ENCODE peak calls at places on chromosome X, in six cellular contexts. Z is HCT116, R is ovary, G is lower leg skin, A is body of pancreas, D is heart left ventricle. Q is an unnamed sample.

GRCh38 chrX:9131066-9131465 is 97.1 kb upstream of the FAM9B start:
- DNase-seq in R (no peak), A (no peak), D (no peak), Z (no peak), G (no peak), Q (no peak)

GRCh38 chrX:39162322-39162721 is 361.1 kb downstream of the MID1IP1 start:
- DNase-seq in Z (no peak), A (no peak), D (no peak), R (peak), G (peak), Q (peak)

GRCh38 chrX:53256446-53257041 is 24.8 kb downstream of the IQSEC2 start:
- DNase-seq in D (no peak), G (no peak), A (no peak), R (no peak), Z (no peak), Q (peak)

GRCh38 chrX:39149761-39150160 is 348.5 kb downstream of the MID1IP1 start:
- DNase-seq in A (peak), G (peak), D (peak), Z (no peak), R (peak), Q (peak)

GRCh38 chrX:48685416-48685815 is 1.8 kb downstream of the WAS start:
- DNase-seq in R (no peak), D (no peak), G (no peak), A (no peak), Z (no peak), Q (peak)

GRCh38 chrX:129641941-129642340 is 12.8 kb downstream of the APLN start:
- DNase-seq in R (no peak), G (no peak), A (no peak), D (no peak), Z (no peak), Q (no peak)

GRCh38 chrX:118773782-118774181 is 46.4 kb downstream of the IL13RA1 start:
- DNase-seq in D (no peak), Z (no peak), G (no peak), A (no peak), R (no peak), Q (no peak)

GRCh38 chrX:37905436-37906147 is 58.2 kb upstream of the DYNLT3 start:
- DNase-seq in G (no peak), R (no peak), D (peak), Z (no peak), A (peak), Q (no peak)

GRCh38 chrX:39550795-39551361 is 546.9 kb downstream of the BCOR start:
- DNase-seq in G (peak), D (no peak), Z (no peak), R (no peak), A (no peak), Q (no peak)

GRCh38 chrX:153953892-153954617 is 9.6 kb upstream of the RENBP start:
- DNase-seq in D (no peak), A (no peak), G (no peak), R (no peak), Z (no peak), Q (peak)

GRCh38 chrX:28675173-28675572 is 87.9 kb downstream of the IL1RAPL1 start:
- DNase-seq in D (no peak), Z (no peak), G (no peak), A (no peak), R (no peak), Q (no peak)

GRCh38 chrX:121755541-121755940 is 708.1 kb downstream of the GLUD2 start:
- DNase-seq in A (no peak), D (no peak), R (no peak), Z (no peak), G (no peak), Q (no peak)

GRCh38 chrX:12997898-12998687 is 23.2 kb downstream of the TMSB4X start:
- DNase-seq in G (no peak), R (no peak), Z (no peak), D (no peak), A (peak), Q (no peak)

GRCh38 chrX:66012094-66012534 is 27.8 kb downstream of the VSIG4 start:
- DNase-seq in Z (no peak), R (no peak), D (no peak), A (no peak), G (no peak), Q (peak)

GRCh38 chrX:10015711-10016515 is 48.8 kb downstream of the CLDN34 start:
- DNase-seq in D (peak), A (peak), G (peak), Z (no peak), R (peak), Q (peak)

GRCh38 chrX:56761167-56761566 is 32.1 kb downstream of the NBDY start:
- DNase-seq in R (no peak), Z (no peak), G (peak), D (no peak), A (no peak), Q (peak)

GRCh38 chrX:97045470-97045869 is 161.8 kb downstream of the RPA4 start:
- DNase-seq in R (no peak), G (no peak), D (no peak), A (no peak), Z (no peak), Q (no peak)

GRCh38 chrX:97039363-97040029 is 155.8 kb downstream of the RPA4 start:
- DNase-seq in Z (no peak), D (peak), G (no peak), A (peak), R (no peak), Q (no peak)
- H3K4me3 ChIP-seq in Z (no peak), D (no peak), G (no peak), A (no peak), R (no peak), Q (no peak)

GRCh38 chrX:76538860-76539259 is 111.3 kb downstream of the MAGEE1 start:
- DNase-seq in G (no peak), R (no peak), A (no peak), D (no peak), Z (no peak), Q (no peak)
- TF ChIP-seq POLR2A in G (no peak), R (no peak), A (no peak), D (no peak), Z (no peak), Q (no peak)

GRCh38 chrX:131827935-131828334 is 195.2 kb upstream of the STK26 start:
- DNase-seq in R (no peak), G (no peak), D (no peak), A (no peak), Z (no peak), Q (no peak)
- H3K4me3 ChIP-seq in R (no peak), G (no peak), D (no peak), A (no peak), Z (no peak), Q (no peak)

DNA sequence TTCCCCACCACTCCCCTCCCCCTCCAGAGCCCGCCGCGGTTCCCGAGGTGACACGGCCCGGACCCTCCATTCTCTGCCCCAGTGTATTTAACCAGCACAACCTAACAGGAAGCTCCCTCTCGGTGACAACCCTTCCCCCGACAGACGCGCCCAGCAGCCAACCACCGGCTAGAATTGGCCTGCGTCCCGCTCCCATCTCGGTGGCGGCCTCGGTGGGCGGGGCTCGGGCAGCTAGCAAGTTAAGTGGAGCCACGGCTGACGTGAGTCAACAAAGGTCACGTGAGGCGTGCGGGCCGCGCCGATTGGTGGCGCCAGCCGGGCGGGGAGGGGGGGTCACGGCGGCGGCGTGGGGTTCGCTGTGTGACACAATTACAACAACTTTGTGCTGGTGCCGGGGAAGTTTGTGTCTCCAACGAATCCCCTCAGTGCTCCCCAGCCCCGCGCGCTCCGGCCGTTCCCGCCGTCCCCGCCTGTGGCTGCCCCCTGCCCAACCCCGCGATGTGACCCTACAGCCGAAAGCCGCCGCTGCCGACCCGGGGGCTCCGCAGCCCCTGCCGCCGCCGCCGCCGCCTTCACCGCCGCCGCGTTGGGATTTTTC is at the start of gene KDM6A:
- DNase-seq in R (peak), G (peak), A (peak), Z (peak), D (peak), Q (peak)
- TF ChIP-seq POLR2A in R (peak), G (no peak), A (peak), Z (peak), D (no peak), Q (no peak)

GRCh38 chrX:106802388-106803275 is at the start of gene TBC1D8B:
- DNase-seq in Z (peak), G (peak), A (peak), R (peak), D (peak), Q (peak)
- H3K4me3 ChIP-seq in Z (peak), G (peak), A (peak), R (peak), D (peak), Q (peak)

GRCh38 chrX:148135738-148136137 is 154.6 kb downstream of the FMR1NB start:
- DNase-seq in Z (no peak), A (no peak), D (no peak), R (no peak), G (no peak), Q (no peak)
- TF ChIP-seq POLR2A in Z (no peak), A (no peak), D (no peak), R (no peak), G (no peak), Q (no peak)

GRCh38 chrX:107659286-107659685 is 31.0 kb downstream of the PRPS1 start:
- DNase-seq in R (no peak), D (no peak), Z (no peak), A (no peak), G (peak), Q (no peak)

GRCh38 chrX:107658660-107659059 is 30.4 kb downstream of the PRPS1 start:
- DNase-seq in R (no peak), A (no peak), D (no peak), Z (no peak), G (no peak), Q (no peak)

GRCh38 chrX:107656965-107657364 is 28.7 kb downstream of the PRPS1 start:
- DNase-seq in Z (no peak), D (no peak), A (no peak), G (peak), R (no peak), Q (no peak)

GRCh38 chrX:107659768-107660167 is 31.5 kb downstream of the PRPS1 start:
- DNase-seq in R (no peak), D (no peak), G (peak), Z (no peak), A (no peak), Q (no peak)

GRCh38 chrX:107654778-107655761 is 26.8 kb downstream of the PRPS1 start:
- DNase-seq in D (peak), Z (peak), G (peak), R (peak), A (peak), Q (peak)
- H3K4me3 ChIP-seq in D (no peak), Z (no peak), G (no peak), R (no peak), A (no peak), Q (no peak)

DNA sequence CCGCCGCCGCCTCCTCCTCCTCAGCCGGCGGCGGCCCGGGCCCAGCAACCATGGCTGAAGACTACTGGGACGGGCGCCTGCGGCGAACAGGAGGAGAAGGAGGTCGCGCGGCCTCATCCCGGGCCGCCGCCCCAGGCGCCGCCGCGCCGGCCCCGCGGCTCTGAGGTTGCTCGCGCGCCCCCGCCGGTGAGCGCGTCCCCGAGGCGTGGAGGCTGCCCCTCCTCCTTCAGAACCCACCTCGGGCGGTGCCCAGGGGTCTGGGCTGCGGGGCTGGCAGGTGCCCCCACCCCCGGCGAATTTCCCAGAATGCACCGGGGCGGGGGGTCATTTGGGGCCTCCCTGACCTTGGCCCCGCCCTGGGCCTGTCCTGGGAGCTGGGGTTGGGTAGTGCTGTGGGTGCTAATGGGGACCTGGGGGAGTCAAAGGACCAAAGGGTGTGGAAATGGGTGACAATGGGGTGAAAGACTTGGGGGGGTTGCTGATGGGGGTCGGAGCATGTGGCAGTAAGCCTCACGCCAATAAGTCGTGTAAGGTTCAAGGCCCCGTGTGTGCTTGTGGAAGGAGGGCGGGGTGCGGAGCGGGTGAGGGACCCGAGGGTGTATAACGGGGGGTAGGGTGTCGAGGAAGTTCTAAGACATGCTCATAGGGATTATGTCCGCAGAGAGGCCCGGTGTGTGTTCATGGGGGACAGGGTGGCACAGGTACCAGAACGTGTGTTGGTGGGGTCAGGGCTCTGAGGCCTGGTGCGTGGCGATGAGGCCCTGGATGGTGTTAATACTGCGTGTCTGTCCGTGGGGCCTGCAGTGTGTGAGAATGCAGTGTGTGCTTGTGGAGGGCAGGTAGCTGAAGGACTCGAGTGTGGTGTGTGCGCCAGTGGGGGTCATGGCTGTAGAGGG is 687 bp downstream of the CDK16 start:
- DNase-seq in A (peak), D (peak), Z (no peak), R (peak), G (peak), Q (peak)
- TF ChIP-seq POLR2A in A (no peak), D (no peak), Z (peak), R (no peak), G (no peak), Q (no peak)

GRCh38 chrX:16658284-16658683 is 8.3 kb downstream of the S100G start:
- DNase-seq in Z (no peak), R (no peak), D (no peak), G (no peak), A (no peak), Q (no peak)
- H3K4me3 ChIP-seq in Z (no peak), R (no peak), D (no peak), G (no peak), A (no peak), Q (no peak)

Q was measured in spleen.